ENCODE peak calls at places on chromosomes 3 and 15, in seven cellular contexts. W is hepatic stellate cell; I is M059J; A is activated CD4-positive, alpha-beta T cell treated with anti-CD3 and anti-CD28 coated beads, Interleukin-2, amount 10 ng/mL, durations not matched to agents 7 days and 5 days; B is mucosa of gallbladder; L is fibroblast of pulmonary artery; T is T-helper 17 cell. F is an unnamed sample.

GRCh38 chr3:45753095-45753494 is 43.2 kb downstream of the SLC6A20 start:
- DNase-seq in A (no peak), L (no peak), B (no peak), I (no peak), W (no peak), T (no peak), F (no peak)

GRCh38 chr3:171160326-171160725 is 133.8 kb upstream of the SLC2A2 start:
- DNase-seq in W (no peak), I (no peak), L (no peak), B (no peak), T (no peak), A (no peak), F (no peak)

GRCh38 chr3:167976880-167977498 is 118.7 kb downstream of the GOLIM4 start:
- DNase-seq in A (no peak), W (no peak), L (peak; percentile 53), T (no peak), B (no peak), I (no peak), F (no peak)

GRCh38 chr15:93124126-93124525 is 35.1 kb upstream of the RGMA start:
- DNase-seq in B (no peak), I (no peak), W (no peak), T (no peak), A (no peak), L (no peak), F (no peak)

GRCh38 chr3:181719298-181719859 is 7.7 kb downstream of the SOX2 start:
- DNase-seq in W (no peak), I (no peak), A (no peak), B (no peak), T (no peak), L (no peak), F (no peak)

GRCh38 chr15:47552978-47553608 is 164.2 kb upstream of the SEMA6D start:
- DNase-seq in A (no peak), W (no peak), I (no peak), T (no peak), B (no peak), L (no peak), F (no peak)

GRCh38 chr3:140391041-140391440 is 286.8 kb upstream of the TRIM42 start:
- DNase-seq in T (no peak), L (no peak), A (no peak), B (no peak), I (no peak), W (no peak), F (no peak)

GRCh38 chr15:90221251-90221900 is 12.4 kb downstream of the CIB1 start:
- DNase-seq in I (peak; percentile 63), A (peak; percentile 37), L (peak; percentile 93), W (peak; percentile 96), B (peak; percentile 75), T (no peak), F (no peak)

GRCh38 chr3:159748408-159748807 is 240.2 kb upstream of the IL12A start:
- DNase-seq in B (no peak), W (no peak), I (peak; percentile 69), T (no peak), L (no peak), A (no peak), F (no peak)

F was measured in T-helper 22 cell.